ENCODE peak calls at places on chromosomes 7 and 10, in four cellular contexts. N, O, I and J are unnamed samples.

GRCh38 chr10:88243847-88244730 is 339.0 kb downstream of the RNLS start:
- DNase-seq in N (no peak), O (no peak), I (no peak), J (no peak)

GRCh38 chr7:158327571-158328180 is 259.9 kb downstream of the PTPRN2 start:
- DNase-seq in N (no peak), O (no peak), I (no peak), J (no peak)

GRCh38 chr10:80471715-80472233 is 17.7 kb downstream of the TSPAN14 start:
- DNase-seq in N (peak), O (peak), I (no peak), J (no peak)

GRCh38 chr7:105796365-105796764 is 80.0 kb downstream of the ATXN7L1 start:
- DNase-seq in N (no peak), O (no peak), I (no peak), J (no peak)

GRCh38 chr10:60114765-60115586 is 208.6 kb upstream of the CCDC6 start:
- DNase-seq in N (no peak), O (peak), I (no peak), J (no peak)

GRCh38 chr10:70518695-70519094 is 40.1 kb downstream of the PALD1 start:
- DNase-seq in N (no peak), O (no peak), I (no peak), J (no peak)

GRCh38 chr10:78053201-78053868 is 19.7 kb downstream of the RPS24 start:
- DNase-seq in N (no peak), O (no peak), I (no peak), J (no peak)

GRCh38 chr7:116708248-116708647 is 36.3 kb downstream of the MET start:
- DNase-seq in N (no peak), O (no peak), I (no peak), J (no peak)

GRCh38 chr7:34158754-34159153 is 253.4 kb downstream of the BMPER start:
- DNase-seq in N (no peak), O (no peak), I (no peak), J (no peak)

GRCh38 chr7:106218546-106218945 is 66.2 kb downstream of the NAMPT start:
- DNase-seq in N (no peak), O (no peak), I (no peak), J (no peak)